ENCODE peak calls at places on chromosomes 6 and 20, in eight cellular contexts. Q is body of pancreas, N is uterus, S is thyroid gland, B is NB4, D is HCT116, K is IMR-90, O is A549. U is an unnamed sample.

GRCh38 chr6:129884211-129884610 is 23.1 kb upstream of the TMEM244 start:
- DNase-seq in Q (no peak), N (no peak), S (no peak), B (no peak), D (no peak), K (no peak), O (no peak), U (no peak)

GRCh38 chr6:127518212-127518709 is 874 bp downstream of the MTCL3 start:
- DNase-seq in Q (no peak), N (no peak), S (no peak), B (no peak), D (no peak), K (no peak), O (peak; percentile 22), U (no peak)

GRCh38 chr20:3646651-3647050 is 16.5 kb downstream of the GFRA4 start:
- DNase-seq in Q (no peak), N (no peak), S (no peak), B (no peak), D (no peak), K (no peak), O (no peak), U (no peak)

GRCh38 chr6:73665686-73666319 is 12.0 kb upstream of the SLC17A5 start:
- DNase-seq in Q (no peak), N (no peak), S (no peak), B (no peak), D (no peak), K (peak; percentile 46), O (no peak), U (no peak)

GRCh38 chr6:34587325-34587724 is 31.2 kb upstream of the SPDEF start:
- DNase-seq in Q (no peak), N (no peak), S (no peak), B (no peak), D (no peak), K (no peak), O (no peak), U (no peak)

GRCh38 chr6:32075781-32076494 is 33.2 kb downstream of the TNXB start:
- DNase-seq in Q (no peak), N (no peak), S (no peak), B (peak; percentile 36), D (no peak), K (no peak), O (no peak), U (no peak)

GRCh38 chr6:71410681-71411080 is 122.1 kb downstream of the OGFRL1 start:
- DNase-seq in Q (no peak), N (no peak), S (no peak), B (no peak), D (no peak), K (no peak), O (no peak), U (no peak)

GRCh38 chr20:61949714-61950630 is 115.7 kb downstream of the TAF4 start:
- DNase-seq in Q (no peak), N (no peak), S (no peak), B (no peak), D (no peak), K (no peak), O (no peak), U (no peak)

GRCh38 chr20:34824861-34825529 is 456 bp downstream of the NCOA6 start:
- DNase-seq in Q (peak; percentile 69), N (peak; percentile 44), S (peak; percentile 62), B (peak; percentile 80), D (peak; percentile 2), K (peak; percentile 28), O (peak; percentile 40), U (peak; percentile 89)

GRCh38 chr20:49306903-49307336 is 29.1 kb upstream of the ZNFX1 start:
- DNase-seq in Q (peak; percentile 25), N (no peak), S (no peak), B (no peak), D (no peak), K (no peak), O (no peak), U (peak; percentile 19)

GRCh38 chr6:89035252-89036106 is 45.1 kb upstream of the PNRC1 start:
- DNase-seq in Q (peak; percentile 82), N (peak; percentile 98), S (peak; percentile 35), B (no peak), D (no peak), K (peak; percentile 95), O (peak; percentile 51), U (peak; percentile 94)

GRCh38 chr6:112148103-112148502 is 60.7 kb downstream of the FAM229B start:
- DNase-seq in Q (no peak), N (no peak), S (no peak), B (no peak), D (no peak), K (no peak), O (no peak), U (no peak)

GRCh38 chr6:112141707-112142106 is 54.3 kb downstream of the FAM229B start:
- DNase-seq in Q (no peak), N (no peak), S (no peak), B (no peak), D (no peak), K (no peak), O (no peak), U (no peak)

GRCh38 chr6:112149236-112149635 is 61.8 kb downstream of the FAM229B start:
- DNase-seq in Q (no peak), N (no peak), S (no peak), B (no peak), D (no peak), K (peak; percentile 3), O (no peak), U (no peak)

GRCh38 chr6:112145080-112145573 is 57.7 kb downstream of the FAM229B start:
- DNase-seq in Q (no peak), N (peak; percentile 29), S (no peak), B (no peak), D (no peak), K (no peak), O (no peak), U (no peak)

DNA sequence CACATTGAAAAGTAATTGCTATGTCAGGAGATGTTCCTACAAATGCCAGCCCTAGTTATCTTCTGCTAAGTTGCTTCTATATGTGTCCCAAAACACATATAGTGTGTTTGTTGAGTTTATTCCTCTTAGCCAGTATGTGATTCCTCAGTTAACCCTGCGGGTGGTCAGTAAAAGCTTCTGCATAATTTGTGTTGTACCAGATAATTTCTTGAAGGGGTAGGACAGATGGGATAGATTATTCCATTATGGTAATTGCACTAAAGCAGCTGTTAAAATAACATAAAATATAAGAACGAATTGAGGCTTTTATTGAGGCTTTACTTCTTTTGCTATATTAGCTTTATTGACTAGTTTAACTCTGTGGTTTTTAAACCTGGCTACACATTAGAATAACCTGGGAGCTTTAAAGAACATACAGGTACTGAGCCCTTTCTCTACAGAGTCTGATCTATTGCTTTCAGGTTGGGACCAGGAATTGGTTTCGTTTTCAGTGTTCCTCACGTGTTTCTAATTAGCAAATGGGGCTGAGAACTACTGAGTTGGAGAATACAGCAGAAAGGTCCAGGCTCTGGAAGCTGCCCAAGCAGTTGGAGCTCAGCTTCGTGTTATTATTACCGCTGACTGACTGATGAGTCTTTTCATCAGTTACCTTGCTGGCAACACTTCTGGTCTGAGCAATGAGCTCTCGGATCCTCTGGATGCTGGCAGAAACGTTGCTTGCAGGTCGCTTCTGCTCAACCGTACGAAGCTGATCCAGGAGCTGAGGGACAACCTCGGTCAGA is 56.9 kb downstream of the FAM229B start:
- DNase-seq in Q (peak; percentile 12), N (peak; percentile 72), S (no peak), B (no peak), D (no peak), K (peak; percentile 5), O (no peak), U (no peak)
- H3K4me3 ChIP-seq in Q (no peak overlapping the region), N (no peak overlapping the region), S (no peak overlapping the region), B (no peak overlapping the region), D (no peak overlapping the region), K (no peak overlapping the region), O (no peak overlapping the region), U (no peak overlapping the region)

DNA sequence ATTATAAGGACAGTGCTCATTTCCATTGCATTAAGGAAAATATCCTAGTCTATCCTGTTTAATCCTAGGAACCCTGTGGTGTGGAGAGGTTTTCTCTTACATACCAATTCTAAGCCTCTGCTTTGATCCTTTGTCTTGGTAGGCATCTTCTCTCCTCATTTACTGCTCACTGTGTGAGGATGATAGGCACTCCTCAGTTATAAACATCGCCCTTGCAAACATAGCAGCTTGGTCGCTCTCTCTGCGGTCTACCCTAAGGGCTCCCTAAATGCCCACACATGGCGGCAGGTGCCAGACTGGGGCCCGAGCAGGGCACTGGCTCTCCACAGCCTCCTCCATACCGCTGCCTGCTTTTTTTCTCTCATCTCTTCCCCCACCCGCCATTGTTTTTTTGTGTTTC is 36.0 kb downstream of the CARMIL1 start:
- DNase-seq in Q (no peak), N (no peak), S (no peak), B (no peak), D (no peak), K (no peak), O (no peak), U (no peak)
- TF ChIP-seq CTCF in Q (no peak), N (no peak), S (no peak), B (no peak), D (no peak), K (no peak), O (no peak), U (no peak)

DNA sequence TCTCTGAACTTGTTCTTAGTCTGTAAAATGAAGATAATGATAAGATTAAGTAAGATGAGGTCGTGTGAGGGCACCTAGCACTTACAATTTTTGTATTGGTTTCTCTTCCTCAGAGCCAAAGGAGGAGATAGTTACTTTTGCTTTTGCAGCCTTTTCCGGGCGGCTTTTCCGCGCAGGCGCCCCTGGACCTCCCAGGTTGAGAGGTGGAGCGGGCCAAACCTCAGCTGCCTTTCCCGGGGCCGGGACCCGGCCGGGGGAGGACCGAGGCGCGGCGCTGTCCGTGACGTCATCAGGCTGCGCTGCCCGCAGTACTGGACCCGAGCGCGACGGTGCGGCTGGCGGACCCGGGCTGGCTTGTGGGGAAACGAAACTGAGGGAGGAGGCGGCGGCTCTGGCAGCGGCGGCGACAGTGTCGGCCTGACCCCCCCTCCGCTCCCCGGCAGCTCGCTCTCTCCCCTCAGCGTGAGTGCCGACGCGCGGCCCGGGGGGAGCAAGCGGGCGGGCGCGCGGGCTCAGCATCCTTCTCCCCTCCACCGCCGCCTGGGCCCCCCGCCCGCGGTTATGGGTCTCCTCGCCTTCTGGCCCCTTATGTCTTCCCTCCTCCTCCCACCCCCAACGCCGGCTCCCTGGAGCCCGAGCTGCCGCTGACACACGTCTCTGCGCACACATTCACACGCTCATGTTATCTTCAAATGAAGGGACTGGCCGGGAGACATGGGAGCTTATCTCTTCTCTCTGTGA is at the start of gene CMTR1:
- DNase-seq in Q (peak; percentile 96), N (peak; percentile 92), S (peak; percentile 95), B (peak; percentile 95), D (peak; percentile 62), K (peak; percentile 86), O (peak; percentile 92), U (peak; percentile 89)
- TF ChIP-seq POLR2A in Q (peak; percentile 66), N (peak; percentile 30), S (no peak), B (peak; percentile 71), D (peak; percentile 82), K (peak; percentile 77), O (peak; percentile 54), U (no peak)

DNA sequence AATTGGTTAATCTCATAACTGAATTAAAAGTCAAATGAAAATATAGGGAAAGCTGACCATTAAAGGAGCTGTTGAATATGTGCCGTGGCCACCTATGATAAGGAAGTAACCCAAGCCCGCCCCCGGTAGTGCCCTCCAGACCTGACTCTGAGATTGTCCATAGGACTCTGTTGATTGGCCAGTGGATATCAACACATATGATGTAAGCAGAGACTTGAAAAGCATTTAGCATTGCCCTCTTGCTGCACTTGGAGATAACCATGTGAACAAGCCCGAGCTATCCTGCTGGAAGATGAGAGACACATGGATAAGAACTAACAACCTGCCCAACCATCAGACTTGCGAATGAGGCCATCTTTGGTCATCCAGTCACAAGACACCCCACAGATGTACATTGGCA is 83.2 kb downstream of the LINC00237 start:
- DNase-seq in Q (no peak), N (no peak), S (no peak), B (no peak), D (no peak), K (no peak), O (no peak), U (no peak)
- H3K4me3 ChIP-seq in Q (no peak overlapping the region), N (no peak overlapping the region), S (no peak overlapping the region), B (no peak overlapping the region), D (no peak overlapping the region), K (no peak overlapping the region), O (no peak overlapping the region), U (no peak overlapping the region)

GRCh38 chr6:4844108-4844507 is 67.9 kb downstream of the CDYL start:
- DNase-seq in Q (no peak), N (no peak), S (no peak), B (no peak), D (no peak), K (no peak), O (no peak), U (no peak)
- TF ChIP-seq CTCF in Q (no peak), N (no peak), S (no peak), B (peak; percentile 30), D (no peak), K (no peak), O (peak; percentile 12), U (no peak)